ENCODE peak calls at places on chromosome 21, in five cellular contexts. T, O, U, G and Q are unnamed samples.

GRCh38 chr21:43723648-43724047 is 4.7 kb downstream of the PDXK start:
- DNase-seq in G (no peak), T (no peak), U (no peak), O (no peak), Q (no peak)

GRCh38 chr21:38990424-38990794 is 184.7 kb downstream of the ETS2 start:
- DNase-seq in T (no peak), G (no peak), U (no peak), O (no peak), Q (no peak)

GRCh38 chr21:33023574-33024277 is 2.0 kb upstream of the OLIG2 start:
- DNase-seq in G (no peak), U (no peak), O (no peak), T (no peak), Q (no peak)

GRCh38 chr21:25506887-25507286 is 100.4 kb downstream of the MRPL39 start:
- DNase-seq in O (no peak), T (no peak), G (no peak), U (no peak), Q (no peak)

GRCh38 chr21:42574234-42575027 is 60.8 kb downstream of the SLC37A1 start:
- DNase-seq in G (peak), U (peak), O (no peak), T (no peak), Q (no peak)

GRCh38 chr21:36350282-36350910 is 30.4 kb downstream of the MORC3 start:
- DNase-seq in U (no peak), G (no peak), O (no peak), T (no peak), Q (no peak)

GRCh38 chr21:34526618-34527290 is 14.7 kb upstream of the KCNE1 start:
- DNase-seq in T (peak), G (peak), U (peak), O (peak), Q (peak)

GRCh38 chr21:37878946-37879660 is 37.2 kb downstream of the KCNJ6 start:
- DNase-seq in T (no peak), U (no peak), O (no peak), G (no peak), Q (no peak)

GRCh38 chr21:37605006-37605405 is 238.4 kb downstream of the DYRK1A start:
- DNase-seq in O (no peak), G (no peak), T (no peak), U (no peak), Q (no peak)

GRCh38 chr21:21666689-21667088 is 668.5 kb downstream of the NCAM2 start:
- DNase-seq in O (no peak), U (no peak), T (no peak), G (no peak), Q (no peak)

GRCh38 chr21:28833181-28833580 is 159.5 kb downstream of the LTN1 start:
- DNase-seq in G (no peak), U (no peak), O (no peak), T (no peak), Q (no peak)

GRCh38 chr21:36183144-36183795 is 26.6 kb downstream of the DOP1B start:
- DNase-seq in O (no peak), T (no peak), U (no peak), G (no peak), Q (no peak)

GRCh38 chr21:43880111-43880985 is 15.3 kb downstream of the AGPAT3 start:
- DNase-seq in G (no peak), U (peak), T (no peak), O (no peak), Q (no peak)

GRCh38 chr21:39020751-39021474 is 162.3 kb downstream of the PSMG1 start:
- DNase-seq in O (no peak), U (peak), G (peak), T (no peak), Q (no peak)

GRCh38 chr21:38306833-38307232 is 50.0 kb downstream of the KCNJ15 start:
- DNase-seq in O (no peak), G (no peak), T (no peak), U (no peak), Q (no peak)

GRCh38 chr21:15015622-15016471 is 49.0 kb downstream of the NRIP1 start:
- DNase-seq in G (no peak), U (no peak), O (no peak), T (no peak), Q (no peak)

GRCh38 chr21:33314096-33314495 is 10.7 kb upstream of the IFNAR1 start:
- DNase-seq in G (no peak), T (no peak), O (no peak), U (no peak), Q (no peak)

GRCh38 chr21:39951183-39952101 is 84.2 kb downstream of the PCP4 start:
- DNase-seq in O (no peak), U (no peak), G (no peak), T (no peak), Q (no peak)

GRCh38 chr21:43740497-43741156 is 21.7 kb downstream of the PDXK start:
- DNase-seq in T (no peak), O (peak), U (peak), G (peak), Q (no peak)

GRCh38 chr21:33201945-33202344 is 27.8 kb upstream of the IFNAR2 start:
- DNase-seq in G (no peak), U (no peak), T (no peak), O (no peak), Q (no peak)

GRCh38 chr21:29376556-29376955 is 77.8 kb downstream of the BACH1 start:
- DNase-seq in G (peak), O (no peak), U (peak), T (no peak), Q (no peak)

GRCh38 chr21:42474982-42475381 is 21.0 kb downstream of the RSPH1 start:
- DNase-seq in G (no peak), O (no peak), T (no peak), U (no peak), Q (no peak)

GRCh38 chr21:25963186-25963585 is 207.4 kb downstream of the APP start:
- DNase-seq in T (no peak), G (no peak), O (no peak), U (no peak), Q (no peak)

GRCh38 chr21:32884062-32884461 is 112.5 kb upstream of the PAXBP1 start:
- DNase-seq in T (no peak), G (no peak), O (no peak), U (no peak), Q (no peak)

GRCh38 chr21:14988760-14989159 is 76.0 kb downstream of the NRIP1 start:
- DNase-seq in U (no peak), T (no peak), O (no peak), G (no peak), Q (no peak)

GRCh38 chr21:38773108-38774061 is 32.3 kb upstream of the ETS2 start:
- DNase-seq in T (peak), U (no peak), O (no peak), G (peak), Q (no peak)

GRCh38 chr21:42461881-42462877 is 33.8 kb downstream of the RSPH1 start:
- DNase-seq in U (no peak), T (no peak), O (no peak), G (no peak), Q (no peak)

GRCh38 chr21:36511484-36512227 is 31.7 kb upstream of the CLDN14 start:
- DNase-seq in G (no peak), O (no peak), U (no peak), T (no peak), Q (no peak)

GRCh38 chr21:38756746-38757145 is 49.0 kb upstream of the ETS2 start:
- DNase-seq in O (no peak), G (no peak), T (no peak), U (no peak), Q (no peak)

GRCh38 chr21:43923391-43923790 is 58.4 kb downstream of the AGPAT3 start:
- DNase-seq in G (no peak), U (no peak), T (no peak), O (no peak), Q (no peak)

GRCh38 chr21:14657241-14658008 is 111.3 kb upstream of the SAMSN1 start:
- DNase-seq in U (no peak), G (no peak), T (no peak), O (no peak), Q (no peak)

GRCh38 chr21:35399706-35400105 is 350.6 kb upstream of the RUNX1 start:
- DNase-seq in T (no peak), G (no peak), U (no peak), O (no peak), Q (no peak)

GRCh38 chr21:43367296-43367695 is 59.6 kb downstream of the SIK1 start:
- DNase-seq in O (no peak), T (no peak), U (no peak), G (no peak), Q (no peak)

GRCh38 chr21:26794597-26795397 is 50.4 kb downstream of the ADAMTS1 start:
- DNase-seq in T (no peak), G (no peak), U (no peak), O (no peak), Q (no peak)

GRCh38 chr21:32480381-32480780 is 67.9 kb downstream of the EVA1C start:
- DNase-seq in O (no peak), U (no peak), G (no peak), T (no peak), Q (no peak)

GRCh38 chr21:39181205-39181818 is 1.9 kb downstream of the PSMG1 start:
- DNase-seq in O (no peak), U (no peak), G (no peak), T (no peak), Q (no peak)

GRCh38 chr21:42423197-42423675 is 19.5 kb downstream of the UBASH3A start:
- DNase-seq in T (no peak), U (peak), O (no peak), G (no peak), Q (no peak)

GRCh38 chr21:15000076-15000475 is 64.7 kb downstream of the NRIP1 start:
- DNase-seq in G (no peak), T (no peak), U (no peak), O (no peak), Q (no peak)

DNA sequence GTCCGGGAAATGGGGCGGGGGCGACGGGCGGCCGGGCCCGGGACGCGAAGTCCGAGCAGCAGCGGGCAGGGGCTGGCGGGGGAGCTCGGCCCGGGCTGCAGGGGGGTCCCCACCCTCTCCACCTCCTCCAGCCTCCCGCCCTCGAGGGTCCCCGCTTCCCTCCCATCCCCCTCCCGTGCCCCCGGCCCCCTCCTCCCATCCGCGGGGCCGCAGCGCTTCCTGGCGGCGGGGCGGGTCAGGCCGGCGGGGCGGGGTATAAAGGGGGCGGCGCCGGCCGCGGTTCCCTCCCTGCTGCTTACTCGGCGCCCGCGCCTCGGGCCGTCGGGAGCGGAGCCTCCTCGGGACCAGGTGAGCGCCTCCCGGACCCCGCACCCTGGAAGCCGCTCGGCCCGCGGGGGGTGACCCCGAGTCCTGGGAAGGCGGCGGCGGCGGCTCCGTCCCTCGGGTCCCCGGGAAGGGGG is at the start of gene COL6A2:
- DNase-seq in T (peak), G (peak), O (peak), U (peak), Q (peak)
- TF ChIP-seq CTCF in T (peak), G (peak), O (peak), U (peak), Q (no peak)

GRCh38 chr21:45128613-45129226 is 54.3 kb downstream of the ADARB1 start:
- DNase-seq in U (peak), T (peak), G (peak), O (peak), Q (no peak)

GRCh38 chr21:45130324-45130774 is 56.0 kb downstream of the ADARB1 start:
- DNase-seq in U (no peak), O (no peak), T (no peak), G (peak), Q (no peak)

GRCh38 chr21:45127937-45128336 is 53.6 kb downstream of the ADARB1 start:
- DNase-seq in G (no peak), O (no peak), T (no peak), U (no peak), Q (no peak)

GRCh38 chr21:45131537-45131999 is 57.2 kb downstream of the ADARB1 start:
- DNase-seq in U (no peak), O (no peak), G (no peak), T (no peak), Q (no peak)

DNA sequence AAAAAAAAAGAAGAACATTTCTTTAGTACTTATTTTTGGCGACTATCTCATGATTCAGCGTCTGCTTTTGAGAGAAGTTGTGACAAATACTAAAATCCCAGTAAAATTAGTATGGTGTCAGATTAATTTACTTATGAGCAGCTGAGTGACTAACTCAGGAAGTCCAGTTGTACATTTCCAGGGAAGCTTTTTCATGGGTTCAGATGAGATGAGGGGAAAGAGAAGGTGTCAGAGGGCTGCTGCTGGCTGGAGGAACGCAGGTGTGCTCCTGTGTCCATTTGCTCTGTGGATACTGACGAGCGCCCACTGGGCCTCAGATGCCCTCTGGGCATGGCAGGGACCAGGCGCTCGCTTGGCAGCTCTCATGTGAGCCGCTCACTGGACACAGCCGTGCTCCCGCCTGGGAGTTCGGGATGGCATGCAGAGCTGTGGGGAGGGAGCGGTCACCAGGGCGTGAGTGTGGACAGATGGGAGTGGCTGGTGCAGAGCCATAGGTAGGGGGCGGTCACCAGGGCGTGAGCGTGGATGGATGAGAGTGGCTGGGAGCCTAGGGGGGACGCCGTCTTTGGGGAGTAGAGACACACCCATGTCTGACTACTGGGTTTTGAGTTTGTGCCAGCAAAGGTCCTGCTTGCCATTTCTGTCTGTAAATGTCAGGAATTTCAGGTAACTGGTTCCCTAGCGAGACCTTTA is 55.0 kb downstream of the ADARB1 start:
- DNase-seq in G (no peak), T (no peak), U (no peak), O (no peak), Q (no peak)
- TF ChIP-seq CTCF in G (no peak), T (no peak), U (no peak), O (no peak), Q (no peak)

GRCh38 chr21:46255166-46255565 is 26.6 kb upstream of the LSS start:
- DNase-seq in T (no peak), U (no peak), G (no peak), O (no peak), Q (no peak)

GRCh38 chr21:46254208-46254975 is 25.8 kb upstream of the LSS start:
- DNase-seq in O (no peak), T (no peak), G (no peak), U (no peak), Q (no peak)

GRCh38 chr21:46255758-46256337 is 27.3 kb upstream of the LSS start:
- DNase-seq in T (no peak), G (no peak), U (no peak), O (no peak), Q (no peak)

GRCh38 chr21:46253610-46254124 is 25.1 kb upstream of the LSS start:
- DNase-seq in G (no peak), U (no peak), O (no peak), T (no peak), Q (no peak)

GRCh38 chr21:46256501-46256994 is 28.0 kb upstream of the LSS start:
- DNase-seq in O (no peak), U (no peak), G (no peak), T (no peak), Q (no peak)
- TF ChIP-seq CTCF in O (no peak), U (no peak), G (no peak), T (no peak), Q (no peak)

DNA sequence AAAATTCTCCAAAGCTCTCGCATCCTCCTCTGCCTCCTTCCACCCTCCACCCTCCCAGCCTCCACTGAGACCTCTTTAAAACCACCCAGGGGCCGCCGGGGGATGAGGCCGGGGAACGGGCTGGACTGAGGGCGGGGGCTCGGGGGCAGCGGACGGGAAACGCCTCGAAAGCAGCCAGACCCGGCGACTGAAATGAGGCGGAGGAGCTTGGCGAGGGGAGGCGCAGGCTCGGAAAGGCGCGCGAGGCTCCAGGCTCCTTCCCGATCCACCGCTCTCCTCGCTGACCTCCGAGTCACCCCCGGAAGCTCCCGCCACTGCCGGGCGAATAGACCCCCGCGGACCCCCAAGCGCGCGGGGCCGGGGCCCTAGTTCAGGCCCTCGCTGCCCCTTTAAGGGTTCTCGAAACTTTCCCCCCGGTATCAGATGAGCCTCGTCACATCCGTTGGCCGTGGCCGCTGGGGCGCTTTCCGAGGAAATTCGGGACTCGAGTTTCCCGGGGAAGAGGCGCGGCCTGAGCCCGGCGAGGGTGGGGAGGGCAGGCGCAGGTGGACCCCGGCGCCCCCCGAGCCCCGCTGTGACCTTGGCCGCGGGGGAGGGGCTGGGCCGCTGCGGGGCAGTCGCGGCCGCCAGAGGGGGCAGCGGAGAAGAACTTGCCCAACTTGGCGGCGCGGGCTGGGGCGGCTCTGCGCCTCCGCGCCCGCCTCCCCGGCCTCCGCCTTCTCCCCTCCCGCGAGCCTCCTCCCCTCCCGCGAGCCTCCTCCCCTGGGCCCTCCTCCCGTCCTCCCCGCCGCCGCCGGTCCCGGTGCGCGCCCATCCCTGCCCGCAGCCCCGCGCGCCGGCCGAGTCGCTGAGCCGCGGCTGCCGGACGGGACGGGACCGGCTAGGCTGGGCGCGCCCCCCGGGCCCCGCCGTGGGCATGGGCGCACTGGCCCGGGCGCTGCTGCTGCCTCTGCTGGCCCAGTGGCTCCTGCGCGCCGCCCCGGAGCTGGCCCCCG is at the start of gene BACE2:
- DNase-seq in U (peak), G (peak), T (no peak), O (peak), Q (peak)
- TF ChIP-seq CTCF in U (peak), G (peak), T (peak), O (peak), Q (peak)

GRCh38 chr21:16194851-16195251 is 465.1 kb downstream of the USP25 start:
- DNase-seq in G (no peak), U (no peak), O (no peak), T (no peak), Q (no peak)

GRCh38 chr21:16195476-16195875 is 465.7 kb downstream of the USP25 start:
- DNase-seq in O (no peak), G (no peak), U (no peak), T (no peak), Q (no peak)

GRCh38 chr21:16195896-16196443 is 466.2 kb downstream of the USP25 start:
- DNase-seq in U (no peak), O (no peak), G (no peak), T (no peak), Q (no peak)

GRCh38 chr21:16192900-16193299 is 463.1 kb downstream of the USP25 start:
- DNase-seq in G (peak), O (no peak), U (no peak), T (no peak), Q (no peak)

GRCh38 chr21:16193758-16194606 is 464.2 kb downstream of the USP25 start:
- DNase-seq in T (peak), O (no peak), G (peak), U (peak), Q (no peak)
- TF ChIP-seq CTCF in T (no peak), O (no peak), G (peak), U (no peak), Q (no peak)

GRCh38 chr21:18041012-18041411 is 203.6 kb upstream of the CHODL start:
- DNase-seq in O (no peak), G (no peak), T (no peak), U (no peak), Q (no peak)
- TF ChIP-seq CTCF in O (peak), G (peak), T (peak), U (peak), Q (no peak)